ENCODE peak calls at places on chromosomes 6 and 20, in eight cellular contexts. One of them, this sample, is unnamed.

GRCh38 chr20:17664025-17664638 is 17.9 kb downstream of the RRBP1 start:
- DNase-seq in NCI-H2171: no peak
- DNase-seq in caudate nucleus: no peak
- DNase-seq in cerebellar cortex: no peak
- DNase-seq in SHP77 treated with DMSO at 0.1 percent for 48 hours: no peak
- DNase-seq in ACHN: no peak
- DNase-seq in mesenteric fat pad: no peak
- DNase-seq in fibroblast of the conjunctiva: no peak
- DNase-seq in this sample: no peak

GRCh38 chr6:128208078-128208477 is 307.2 kb upstream of the THEMIS start:
- DNase-seq in SHP77 treated with DMSO at 0.1 percent for 48 hours: no peak
- DNase-seq in fibroblast of the conjunctiva: no peak
- DNase-seq in ACHN: peak
- DNase-seq in cerebellar cortex: no peak
- DNase-seq in mesenteric fat pad: no peak
- DNase-seq in caudate nucleus: no peak
- DNase-seq in NCI-H2171: no peak
- DNase-seq in this sample: no peak

GRCh38 chr20:21719592-21720214 is 14.2 kb downstream of the PAX1 start:
- DNase-seq in cerebellar cortex: peak
- DNase-seq in caudate nucleus: peak
- DNase-seq in SHP77 treated with DMSO at 0.1 percent for 48 hours: peak
- DNase-seq in mesenteric fat pad: no peak
- DNase-seq in fibroblast of the conjunctiva: peak
- DNase-seq in NCI-H2171: peak
- DNase-seq in ACHN: peak
- DNase-seq in this sample: peak

GRCh38 chr6:32116674-32117073 is 7.5 kb upstream of the TNXB start:
- DNase-seq in SHP77 treated with DMSO at 0.1 percent for 48 hours: no peak
- DNase-seq in mesenteric fat pad: no peak
- DNase-seq in ACHN: no peak
- DNase-seq in fibroblast of the conjunctiva: no peak
- DNase-seq in cerebellar cortex: no peak
- DNase-seq in NCI-H2171: no peak
- DNase-seq in caudate nucleus: no peak
- DNase-seq in this sample: no peak

GRCh38 chr6:145327497-145328055 is 407.7 kb downstream of the EPM2A start:
- DNase-seq in NCI-H2171: no peak
- DNase-seq in SHP77 treated with DMSO at 0.1 percent for 48 hours: no peak
- DNase-seq in mesenteric fat pad: no peak
- DNase-seq in cerebellar cortex: no peak
- DNase-seq in caudate nucleus: no peak
- DNase-seq in fibroblast of the conjunctiva: no peak
- DNase-seq in ACHN: no peak
- DNase-seq in this sample: no peak

GRCh38 chr20:568865-569415 is 25.4 kb upstream of the CSNK2A1 start:
- DNase-seq in cerebellar cortex: no peak
- DNase-seq in ACHN: no peak
- DNase-seq in SHP77 treated with DMSO at 0.1 percent for 48 hours: no peak
- DNase-seq in mesenteric fat pad: no peak
- DNase-seq in NCI-H2171: peak
- DNase-seq in fibroblast of the conjunctiva: no peak
- DNase-seq in caudate nucleus: no peak
- DNase-seq in this sample: no peak

GRCh38 chr6:73739097-73739496 is 43.1 kb downstream of the CD109 start:
- DNase-seq in caudate nucleus: no peak
- DNase-seq in cerebellar cortex: peak
- DNase-seq in fibroblast of the conjunctiva: peak
- DNase-seq in SHP77 treated with DMSO at 0.1 percent for 48 hours: peak
- DNase-seq in mesenteric fat pad: no peak
- DNase-seq in NCI-H2171: peak
- DNase-seq in ACHN: peak
- DNase-seq in this sample: peak

GRCh38 chr6:168307011-168307694 is 12.4 kb downstream of the DACT2 start:
- DNase-seq in caudate nucleus: no peak
- DNase-seq in fibroblast of the conjunctiva: no peak
- DNase-seq in ACHN: no peak
- DNase-seq in NCI-H2171: no peak
- DNase-seq in SHP77 treated with DMSO at 0.1 percent for 48 hours: no peak
- DNase-seq in cerebellar cortex: no peak
- DNase-seq in mesenteric fat pad: no peak
- DNase-seq in this sample: no peak

GRCh38 chr6:9437836-9438235 is 977.0 kb downstream of the TFAP2A start:
- DNase-seq in cerebellar cortex: no peak
- DNase-seq in SHP77 treated with DMSO at 0.1 percent for 48 hours: no peak
- DNase-seq in NCI-H2171: no peak
- DNase-seq in ACHN: no peak
- DNase-seq in mesenteric fat pad: no peak
- DNase-seq in fibroblast of the conjunctiva: peak
- DNase-seq in caudate nucleus: no peak
- DNase-seq in this sample: no peak